ENCODE peak calls at places on chromosomes 2 and 18, in ten cellular contexts. Q, O, E, V, T, W, P, N, D and L are unnamed samples.
A peak's percentile ranks its signal among the peaks of the same experiment; 100 is the strongest.

GRCh38 chr18:60552948-60553347 is 180.4 kb upstream of the MC4R start:
- DNase-seq in Q (no peak), O (no peak), E (no peak), V (no peak), T (no peak), W (no peak), P (no peak), N (no peak), D (no peak), L (no peak)

GRCh38 chr2:196601430-196602306 is 37.8 kb upstream of the CCDC150 start:
- DNase-seq in Q (peak; percentile 66), O (peak; percentile 66), E (no peak), V (no peak), T (no peak), W (no peak), P (no peak), N (peak; percentile 37), D (no peak), L (no peak)

GRCh38 chr18:45626330-45627203 is 11.3 kb downstream of the SLC14A2 start:
- DNase-seq in Q (peak; percentile 76), O (no peak), E (no peak), V (no peak), T (no peak), W (peak; percentile 51), P (peak; percentile 90), N (no peak), D (no peak), L (no peak)

GRCh38 chr2:239855863-239856587 is 169.1 kb downstream of the NDUFA10 start:
- DNase-seq in Q (no peak), O (no peak), E (no peak), V (peak; percentile 15), T (no peak), W (no peak), P (no peak), N (no peak), D (no peak), L (no peak)

GRCh38 chr2:110858135-110858737 is 125.9 kb downstream of the ACOXL start:
- DNase-seq in Q (no peak), O (no peak), E (peak; percentile 82), V (no peak), T (no peak), W (no peak), P (no peak), N (no peak), D (peak; percentile 69), L (peak; percentile 91)

GRCh38 chr18:7147399-7147798 is 29.8 kb upstream of the LAMA1 start:
- DNase-seq in Q (no peak), O (peak; percentile 4), E (no peak), V (no peak), T (no peak), W (no peak), P (peak; percentile 30), N (no peak), D (no peak), L (no peak)

GRCh38 chr2:98866033-98866432 is 70.0 kb downstream of the CRACDL start:
- DNase-seq in Q (no peak), O (no peak), E (peak; percentile 10), V (no peak), T (no peak), W (no peak), P (no peak), N (no peak), D (no peak), L (no peak)

GRCh38 chr2:33782395-33783239 is 183.5 kb upstream of the FAM98A start:
- DNase-seq in Q (no peak), O (no peak), E (no peak), V (no peak), T (no peak), W (no peak), P (peak; percentile 39), N (no peak), D (no peak), L (no peak)

GRCh38 chr2:50431958-50432650 is 599.8 kb downstream of the NRXN1 start:
- DNase-seq in Q (no peak), O (no peak), E (no peak), V (no peak), T (no peak), W (no peak), P (peak; percentile 15), N (no peak), D (no peak), L (no peak)

GRCh38 chr2:61432990-61433389 is 37.9 kb downstream of the USP34 start:
- DNase-seq in Q (no peak), O (no peak), E (no peak), V (peak; percentile 51), T (no peak), W (no peak), P (no peak), N (no peak), D (no peak), L (no peak)

GRCh38 chr2:193679850-193680249 is 1485.1 kb upstream of the TMEFF2 start:
- DNase-seq in Q (no peak), O (no peak), E (no peak), V (no peak), T (no peak), W (no peak), P (no peak), N (no peak), D (no peak), L (no peak)

GRCh38 chr2:159201321-159202063 is 85.0 kb downstream of the WDSUB1 start:
- DNase-seq in Q (no peak), O (no peak), E (peak; percentile 87), V (no peak), T (no peak), W (no peak), P (no peak), N (no peak), D (peak; percentile 85), L (peak; percentile 61)

GRCh38 chr2:23502096-23502495 is 117.1 kb downstream of the KLHL29 start:
- DNase-seq in Q (peak; percentile 53), O (no peak), E (no peak), V (no peak), T (no peak), W (no peak), P (no peak), N (no peak), D (no peak), L (no peak)

GRCh38 chr2:42238644-42239288 is 69.6 kb downstream of the EML4 start:
- DNase-seq in Q (peak; percentile 56), O (no peak), E (no peak), V (peak; percentile 68), T (peak; percentile 34), W (no peak), P (peak; percentile 50), N (no peak), D (no peak), L (peak; percentile 62)

GRCh38 chr18:58965291-58965929 is 100.7 kb downstream of the ZNF532 start:
- DNase-seq in Q (no peak), O (no peak), E (no peak), V (no peak), T (no peak), W (no peak), P (peak; percentile 25), N (no peak), D (no peak), L (no peak)

GRCh38 chr2:101205521-101205998 is 47.1 kb upstream of the CNOT11 start:
- DNase-seq in Q (peak; percentile 75), O (peak; percentile 81), E (peak; percentile 56), V (peak; percentile 52), T (peak; percentile 40), W (peak; percentile 51), P (peak; percentile 70), N (no peak), D (peak; percentile 63), L (peak; percentile 74)

GRCh38 chr2:237895544-237896506 is 36.4 kb downstream of the RAMP1 start:
- DNase-seq in Q (peak; percentile 62), O (peak; percentile 95), E (no peak), V (no peak), T (no peak), W (no peak), P (no peak), N (peak; percentile 73), D (no peak), L (no peak)

DNA sequence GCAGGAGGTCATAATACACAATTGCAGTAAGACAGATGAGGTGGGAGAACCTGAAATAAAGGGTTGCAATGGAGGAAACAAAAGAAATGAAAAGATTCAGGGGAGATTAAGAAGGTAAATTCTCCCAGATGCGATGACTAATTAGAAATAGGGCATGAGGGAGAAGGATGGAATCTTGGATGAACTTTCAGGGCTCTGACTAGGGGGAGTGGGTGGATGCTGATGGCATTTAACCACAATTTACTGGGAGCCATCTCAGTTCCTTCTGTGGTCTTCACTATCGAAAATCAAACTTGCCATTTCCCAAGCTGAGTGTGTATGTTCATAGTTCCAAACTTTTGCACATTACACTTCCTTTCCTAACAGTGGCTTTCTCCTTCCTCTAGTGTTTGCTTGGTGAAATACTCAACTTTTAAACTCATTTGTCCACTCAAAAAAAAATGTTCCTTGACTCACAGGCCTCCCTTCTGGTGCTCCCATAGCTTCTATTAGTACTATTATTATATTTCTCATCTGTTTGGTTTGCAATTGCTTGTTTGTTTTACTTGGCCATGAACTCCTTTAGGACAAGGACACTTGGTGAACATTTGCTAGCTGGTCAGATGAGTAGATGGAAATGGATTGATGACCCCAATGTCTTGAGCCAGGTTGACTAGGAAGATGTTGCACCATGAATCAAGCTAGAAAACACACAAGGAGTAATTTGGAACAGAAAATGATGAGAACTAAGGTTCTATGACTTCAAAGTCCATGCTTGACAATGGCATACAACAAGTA is 178.5 kb downstream of the DIS3L2 start:
- DNase-seq in Q (peak; percentile 25), O (no peak), E (no peak), V (no peak), T (no peak), W (no peak), P (no peak), N (no peak), D (no peak), L (no peak)
- TF ChIP-seq CTCF in Q (no peak), O (no peak), E (no peak), V (no peak), T (no peak), W (no peak), P (no peak), N (no peak), D (no peak), L (no peak)

GRCh38 chr18:30698571-30698970 is 344.0 kb downstream of the DSC3 start:
- DNase-seq in Q (no peak), O (no peak), E (no peak), V (no peak), T (no peak), W (no peak), P (no peak), N (no peak), D (no peak), L (no peak)
- TF ChIP-seq CTCF in Q (no peak), O (no peak), E (no peak), V (no peak), T (no peak), W (no peak), P (no peak), N (no peak), D (no peak), L (no peak)

GRCh38 chr2:120879401-120880295 is 144.0 kb downstream of the GLI2 start:
- DNase-seq in Q (no peak), O (no peak), E (no peak), V (no peak), T (no peak), W (no peak), P (peak; percentile 44), N (no peak), D (no peak), L (no peak)
- TF ChIP-seq CTCF in Q (no peak), O (no peak), E (no peak), V (no peak), T (no peak), W (no peak), P (peak; percentile 27), N (no peak), D (no peak), L (no peak)

GRCh38 chr2:14831458-14831857 is 198.9 kb downstream of the LRATD1 start:
- DNase-seq in Q (peak; percentile 40), O (no peak), E (no peak), V (no peak), T (no peak), W (no peak), P (no peak), N (no peak), D (no peak), L (no peak)
- TF ChIP-seq CTCF in Q (peak; percentile 35), O (no peak), E (no peak), V (no peak), T (no peak), W (no peak), P (peak; percentile 14), N (no peak), D (no peak), L (no peak)